ENCODE peak calls at places on chromosome 20, in ten cellular contexts. Z is BE2C; X is CD8-positive, alpha-beta T cell; P is breast epithelium; L is left ventricle myocardium inferior; F is GM10248; M is upper lobe of left lung; J is CD4-positive, alpha-beta T cell; E is left lung; D is cardiac muscle cell. B is an unnamed sample.

GRCh38 chr20:6081236-6081635 is 27.4 kb upstream of the LRRN4 start:
- DNase-seq in Z (no peak), X (no peak), P (no peak), L (no peak), F (no peak), M (no peak), J (no peak), E (no peak), D (peak; percentile 65), B (no peak)

GRCh38 chr20:23668477-23668951 is 20.3 kb downstream of the CST4 start:
- DNase-seq in Z (peak; percentile 55), X (no peak), P (no peak), L (no peak), F (peak; percentile 67), M (no peak), J (no peak), E (peak; percentile 46), D (peak; percentile 70), B (peak; percentile 69)

GRCh38 chr20:32793059-32793458 is 26.7 kb upstream of the MAPRE1 start:
- DNase-seq in Z (no peak), X (no peak), P (no peak), L (no peak), F (no peak), M (no peak), J (no peak), E (no peak), D (no peak), B (no peak)

GRCh38 chr20:38357653-38358207 is 11.4 kb downstream of the LBP start:
- DNase-seq in Z (no peak), X (no peak), P (no peak), L (no peak), F (no peak), M (no peak), J (no peak), E (peak; percentile 43), D (no peak), B (no peak)

GRCh38 chr20:4147319-4147718 is 132.0 kb upstream of the RNF24 start:
- DNase-seq in Z (no peak), X (no peak), P (no peak), L (no peak), F (no peak), M (no peak), J (no peak), E (no peak), D (no peak), B (no peak)

GRCh38 chr20:33673411-33674293 is 576 bp downstream of the NECAB3 start:
- DNase-seq in Z (no peak), X (no peak), P (no peak), L (no peak), F (no peak), M (peak; percentile 72), J (no peak), E (no peak), D (no peak), B (no peak)

GRCh38 chr20:31562241-31562640 is 42.8 kb upstream of the ID1 start:
- DNase-seq in Z (no peak), X (no peak), P (no peak), L (no peak), F (no peak), M (no peak), J (no peak), E (no peak), D (no peak), B (no peak)

GRCh38 chr20:50257860-50258259 is 67.2 kb downstream of the CEBPB start:
- DNase-seq in Z (peak; percentile 48), X (no peak), P (no peak), L (no peak), F (no peak), M (no peak), J (no peak), E (no peak), D (no peak), B (no peak)

GRCh38 chr20:38091447-38092216 is 58.1 kb downstream of the RPRD1B start:
- DNase-seq in Z (no peak), X (no peak), P (no peak), L (no peak), F (peak; percentile 31), M (no peak), J (no peak), E (no peak), D (no peak), B (no peak)

GRCh38 chr20:16368645-16369292 is 204.5 kb downstream of the KIF16B start:
- DNase-seq in Z (no peak), X (no peak), P (no peak), L (no peak), F (no peak), M (no peak), J (no peak), E (no peak), D (peak; percentile 5), B (no peak)

GRCh38 chr20:36342316-36342715 is 36.2 kb downstream of the DLGAP4 start:
- DNase-seq in Z (no peak), X (no peak), P (no peak), L (no peak), F (no peak), M (no peak), J (no peak), E (no peak), D (no peak), B (no peak)

GRCh38 chr20:2619961-2620595 is 32.4 kb upstream of the NOP56 start:
- DNase-seq in Z (no peak), X (no peak), P (no peak), L (no peak), F (no peak), M (no peak), J (no peak), E (no peak), D (peak; percentile 6), B (no peak)

GRCh38 chr20:3218307-3218988 is 9.2 kb downstream of the ITPA start:
- DNase-seq in Z (peak; percentile 86), X (peak; percentile 80), P (peak; percentile 66), L (peak; percentile 61), F (peak; percentile 87), M (peak; percentile 96), J (peak; percentile 70), E (peak; percentile 56), D (peak; percentile 54), B (peak; percentile 86)

GRCh38 chr20:38143646-38144554 is 21.2 kb downstream of the TGM2 start:
- DNase-seq in Z (peak; percentile 32), X (no peak), P (no peak), L (no peak), F (no peak), M (no peak), J (no peak), E (peak; percentile 71), D (peak; percentile 60), B (no peak)

DNA sequence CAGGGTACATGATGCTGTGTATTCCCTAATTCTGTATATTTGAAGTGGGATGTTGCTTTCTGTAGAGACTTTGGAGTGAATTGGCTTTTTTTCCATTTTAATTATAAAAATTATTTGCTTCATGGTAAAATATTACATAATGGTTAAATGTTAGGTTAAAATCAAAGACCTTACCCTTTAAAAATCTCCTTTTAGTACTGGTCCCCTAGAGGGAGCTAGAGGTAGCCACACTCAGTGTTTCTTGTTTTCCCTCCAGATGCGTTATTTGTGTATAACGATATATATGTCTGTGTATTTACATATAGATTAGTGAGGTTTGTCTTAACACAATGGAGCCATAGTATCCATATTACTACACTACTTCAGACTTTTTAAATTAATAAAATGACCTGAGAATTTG is 146.7 kb downstream of the PLCB4 start:
- DNase-seq in Z (no peak), X (no peak), P (no peak), L (no peak), F (no peak), M (no peak), J (no peak), E (no peak), D (no peak), B (no peak)
- TF ChIP-seq CTCF in Z (peak; percentile 58), X (no peak), P (no peak), L (peak; percentile 39), F (no peak), M (no peak), J (no peak), E (no peak), D (peak; percentile 33), B (no peak)

GRCh38 chr20:58087567-58087858 is 140.9 kb downstream of the ANKRD60 start:
- DNase-seq in Z (no peak), X (no peak), P (no peak), L (no peak), F (no peak), M (no peak), J (no peak), E (no peak), D (no peak), B (no peak)
- TF ChIP-seq CTCF in Z (no peak), X (no peak), P (no peak), L (no peak), F (no peak), M (no peak), J (no peak), E (no peak), D (no peak), B (peak; percentile 27)

GRCh38 chr20:8829232-8829631 is 239.7 kb upstream of the PLCB4 start:
- DNase-seq in Z (no peak), X (no peak), P (no peak), L (no peak), F (no peak), M (no peak), J (no peak), E (no peak), D (no peak), B (no peak)
- TF ChIP-seq CTCF in Z (peak; percentile 52), X (no peak), P (no peak), L (no peak), F (no peak), M (no peak), J (no peak), E (no peak), D (peak; percentile 8), B (peak; percentile 23)

GRCh38 chr20:1396702-1397101 is 3.8 kb upstream of the FKBP1A start:
- DNase-seq in Z (no peak), X (no peak), P (no peak), L (no peak), F (no peak), M (no peak), J (no peak), E (no peak), D (no peak), B (no peak)

GRCh38 chr20:1401431-1401907 is 8.6 kb upstream of the FKBP1A start:
- DNase-seq in Z (no peak), X (no peak), P (no peak), L (no peak), F (no peak), M (no peak), J (no peak), E (no peak), D (no peak), B (no peak)

GRCh38 chr20:1393507-1393882 is 641 bp upstream of the FKBP1A start:
- DNase-seq in Z (no peak), X (no peak), P (no peak), L (no peak), F (no peak), M (no peak), J (no peak), E (no peak), D (no peak), B (no peak)

GRCh38 chr20:1396264-1396663 is 3.4 kb upstream of the FKBP1A start:
- DNase-seq in Z (no peak), X (no peak), P (no peak), L (no peak), F (no peak), M (no peak), J (no peak), E (no peak), D (no peak), B (no peak)

DNA sequence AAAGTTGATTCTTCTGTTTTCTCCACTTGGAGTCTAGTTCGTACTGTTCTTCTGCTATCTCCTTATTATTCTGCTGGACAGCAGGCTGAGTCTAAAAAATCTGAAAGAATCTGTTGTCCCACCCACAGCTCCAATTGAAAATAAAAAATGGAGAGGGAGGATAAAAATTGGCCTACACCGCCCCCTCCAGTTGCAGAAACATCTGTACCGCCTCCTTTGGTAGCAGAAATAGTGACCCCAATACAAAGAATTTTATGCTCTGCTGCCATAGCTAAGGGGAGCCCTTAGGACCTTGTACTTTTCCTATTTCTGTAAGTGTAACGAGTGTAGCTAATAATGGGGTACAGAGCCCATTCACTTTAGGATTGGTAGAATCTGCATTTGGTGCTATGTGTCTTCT is 4.9 kb upstream of the FKBP1A start:
- DNase-seq in Z (no peak), X (no peak), P (no peak), L (no peak), F (no peak), M (no peak), J (no peak), E (no peak), D (peak; percentile 39), B (no peak)
- TF ChIP-seq CTCF in Z (no peak), X (no peak), P (no peak), L (peak; percentile 58), F (no peak), M (no peak), J (no peak), E (peak; percentile 19), D (peak; percentile 39), B (no peak)

B was measured in nephron progenitor cell.